ENCODE peak calls at places on chromosomes 3 and 15, in ten cellular contexts. One of them, this sample, is unnamed.

GRCh38 chr3:134364061-134364935 is 9.9 kb downstream of the AMOTL2 start:
- ATAC-seq in left cardiac atrium: peak; percentile 94
- ATAC-seq in right cardiac atrium: peak; percentile 93
- ATAC-seq in lower lobe of right lung: peak; percentile 97
- ATAC-seq in PC-3: peak; percentile 82
- ATAC-seq in aorta: peak; percentile 91
- ATAC-seq in activated naive CD8-positive, alpha-beta T cell treated with anti-CD3 and anti-CD28 coated beads, Interleukin-2, amount 50 U/mL, for 24 hours: no peak
- ATAC-seq in activated T-cell treated with anti-CD3 and anti-CD28 coated beads, Interleukin-2, amount 50 U/mL, for 72 hours: no peak
- ATAC-seq in activated B cell treated with CpG ODN at 0.5 μM for 24 hours: no peak
- ATAC-seq in omental fat pad: peak; percentile 92
- ATAC-seq in this sample: peak; percentile 87

GRCh38 chr3:189631373-189631408 is at the start of gene TP63:
- ATAC-seq in left cardiac atrium: no peak
- ATAC-seq in right cardiac atrium: no peak
- ATAC-seq in lower lobe of right lung: no peak
- ATAC-seq in PC-3: no peak
- ATAC-seq in aorta: no peak
- ATAC-seq in activated naive CD8-positive, alpha-beta T cell treated with anti-CD3 and anti-CD28 coated beads, Interleukin-2, amount 50 U/mL, for 24 hours: no peak
- ATAC-seq in activated T-cell treated with anti-CD3 and anti-CD28 coated beads, Interleukin-2, amount 50 U/mL, for 72 hours: no peak
- ATAC-seq in activated B cell treated with CpG ODN at 0.5 μM for 24 hours: no peak
- ATAC-seq in omental fat pad: no peak
- ATAC-seq in this sample: no peak

GRCh38 chr15:75452968-75453702 is 1.6 kb upstream of the SIN3A start:
- ATAC-seq in left cardiac atrium: no peak
- ATAC-seq in right cardiac atrium: no peak
- ATAC-seq in lower lobe of right lung: no peak
- ATAC-seq in PC-3: no peak
- ATAC-seq in aorta: no peak
- ATAC-seq in activated naive CD8-positive, alpha-beta T cell treated with anti-CD3 and anti-CD28 coated beads, Interleukin-2, amount 50 U/mL, for 24 hours: peak; percentile 4
- ATAC-seq in activated T-cell treated with anti-CD3 and anti-CD28 coated beads, Interleukin-2, amount 50 U/mL, for 72 hours: peak; percentile 3
- ATAC-seq in activated B cell treated with CpG ODN at 0.5 μM for 24 hours: no peak
- ATAC-seq in omental fat pad: no peak
- ATAC-seq in this sample: no peak

GRCh38 chr15:45586990-45587860 is at the start of gene BLOC1S6:
- ATAC-seq in left cardiac atrium: peak; percentile 92
- ATAC-seq in right cardiac atrium: peak; percentile 96
- ATAC-seq in lower lobe of right lung: peak; percentile 95
- ATAC-seq in PC-3: peak; percentile 76
- ATAC-seq in aorta: peak; percentile 96
- ATAC-seq in activated naive CD8-positive, alpha-beta T cell treated with anti-CD3 and anti-CD28 coated beads, Interleukin-2, amount 50 U/mL, for 24 hours: peak; percentile 90
- ATAC-seq in activated T-cell treated with anti-CD3 and anti-CD28 coated beads, Interleukin-2, amount 50 U/mL, for 72 hours: peak; percentile 91
- ATAC-seq in activated B cell treated with CpG ODN at 0.5 μM for 24 hours: peak; percentile 87
- ATAC-seq in omental fat pad: peak; percentile 85
- ATAC-seq in this sample: peak; percentile 89

GRCh38 chr3:12454076-12454807 is 30.0 kb upstream of the TSEN2 start:
- ATAC-seq in left cardiac atrium: no peak
- ATAC-seq in right cardiac atrium: no peak
- ATAC-seq in lower lobe of right lung: no peak
- ATAC-seq in PC-3: peak; percentile 74
- ATAC-seq in aorta: no peak
- ATAC-seq in activated naive CD8-positive, alpha-beta T cell treated with anti-CD3 and anti-CD28 coated beads, Interleukin-2, amount 50 U/mL, for 24 hours: peak; percentile 29
- ATAC-seq in activated T-cell treated with anti-CD3 and anti-CD28 coated beads, Interleukin-2, amount 50 U/mL, for 72 hours: peak; percentile 32
- ATAC-seq in activated B cell treated with CpG ODN at 0.5 μM for 24 hours: no peak
- ATAC-seq in omental fat pad: no peak
- ATAC-seq in this sample: no peak

GRCh38 chr3:43997788-43998373 is 243.8 kb upstream of the TOPAZ1 start:
- ATAC-seq in left cardiac atrium: no peak
- ATAC-seq in right cardiac atrium: no peak
- ATAC-seq in lower lobe of right lung: peak; percentile 1
- ATAC-seq in PC-3: no peak
- ATAC-seq in aorta: no peak
- ATAC-seq in activated naive CD8-positive, alpha-beta T cell treated with anti-CD3 and anti-CD28 coated beads, Interleukin-2, amount 50 U/mL, for 24 hours: no peak
- ATAC-seq in activated T-cell treated with anti-CD3 and anti-CD28 coated beads, Interleukin-2, amount 50 U/mL, for 72 hours: no peak
- ATAC-seq in activated B cell treated with CpG ODN at 0.5 μM for 24 hours: no peak
- ATAC-seq in omental fat pad: no peak
- ATAC-seq in this sample: no peak

GRCh38 chr3:45552031-45552772 is 42.3 kb upstream of the LIMD1 start:
- ATAC-seq in left cardiac atrium: no peak
- ATAC-seq in right cardiac atrium: no peak
- ATAC-seq in lower lobe of right lung: no peak
- ATAC-seq in PC-3: no peak
- ATAC-seq in aorta: no peak
- ATAC-seq in activated naive CD8-positive, alpha-beta T cell treated with anti-CD3 and anti-CD28 coated beads, Interleukin-2, amount 50 U/mL, for 24 hours: no peak
- ATAC-seq in activated T-cell treated with anti-CD3 and anti-CD28 coated beads, Interleukin-2, amount 50 U/mL, for 72 hours: no peak
- ATAC-seq in activated B cell treated with CpG ODN at 0.5 μM for 24 hours: no peak
- ATAC-seq in omental fat pad: no peak
- ATAC-seq in this sample: no peak

GRCh38 chr15:61315471-61315870 is 86.4 kb upstream of the RORA start:
- ATAC-seq in left cardiac atrium: no peak
- ATAC-seq in right cardiac atrium: no peak
- ATAC-seq in lower lobe of right lung: no peak
- ATAC-seq in PC-3: no peak
- ATAC-seq in aorta: no peak
- ATAC-seq in activated naive CD8-positive, alpha-beta T cell treated with anti-CD3 and anti-CD28 coated beads, Interleukin-2, amount 50 U/mL, for 24 hours: no peak
- ATAC-seq in activated T-cell treated with anti-CD3 and anti-CD28 coated beads, Interleukin-2, amount 50 U/mL, for 72 hours: no peak
- ATAC-seq in activated B cell treated with CpG ODN at 0.5 μM for 24 hours: no peak
- ATAC-seq in omental fat pad: no peak
- ATAC-seq in this sample: peak; percentile 86

GRCh38 chr3:11661052-11661656 is 17.4 kb upstream of the VGLL4 start:
- ATAC-seq in left cardiac atrium: no peak
- ATAC-seq in right cardiac atrium: peak; percentile 25
- ATAC-seq in lower lobe of right lung: no peak
- ATAC-seq in PC-3: peak; percentile 55
- ATAC-seq in aorta: no peak
- ATAC-seq in activated naive CD8-positive, alpha-beta T cell treated with anti-CD3 and anti-CD28 coated beads, Interleukin-2, amount 50 U/mL, for 24 hours: no peak
- ATAC-seq in activated T-cell treated with anti-CD3 and anti-CD28 coated beads, Interleukin-2, amount 50 U/mL, for 72 hours: no peak
- ATAC-seq in activated B cell treated with CpG ODN at 0.5 μM for 24 hours: no peak
- ATAC-seq in omental fat pad: no peak
- ATAC-seq in this sample: peak; percentile 65

GRCh38 chr3:15933439-15934144 is 135.8 kb upstream of the ANKRD28 start:
- ATAC-seq in left cardiac atrium: no peak
- ATAC-seq in right cardiac atrium: no peak
- ATAC-seq in lower lobe of right lung: no peak
- ATAC-seq in PC-3: no peak
- ATAC-seq in aorta: no peak
- ATAC-seq in activated naive CD8-positive, alpha-beta T cell treated with anti-CD3 and anti-CD28 coated beads, Interleukin-2, amount 50 U/mL, for 24 hours: no peak
- ATAC-seq in activated T-cell treated with anti-CD3 and anti-CD28 coated beads, Interleukin-2, amount 50 U/mL, for 72 hours: no peak
- ATAC-seq in activated B cell treated with CpG ODN at 0.5 μM for 24 hours: no peak
- ATAC-seq in omental fat pad: no peak
- ATAC-seq in this sample: no peak

GRCh38 chr3:50392101-50392715 is 32.9 kb upstream of the TMEM115 start:
- ATAC-seq in left cardiac atrium: peak; percentile 49
- ATAC-seq in right cardiac atrium: peak; percentile 38
- ATAC-seq in lower lobe of right lung: no peak
- ATAC-seq in PC-3: no peak
- ATAC-seq in aorta: no peak
- ATAC-seq in activated naive CD8-positive, alpha-beta T cell treated with anti-CD3 and anti-CD28 coated beads, Interleukin-2, amount 50 U/mL, for 24 hours: no peak
- ATAC-seq in activated T-cell treated with anti-CD3 and anti-CD28 coated beads, Interleukin-2, amount 50 U/mL, for 72 hours: no peak
- ATAC-seq in activated B cell treated with CpG ODN at 0.5 μM for 24 hours: no peak
- ATAC-seq in omental fat pad: no peak
- ATAC-seq in this sample: no peak

GRCh38 chr3:128550113-128550440 is 57.1 kb upstream of the GATA2 start:
- ATAC-seq in left cardiac atrium: no peak
- ATAC-seq in right cardiac atrium: no peak
- ATAC-seq in lower lobe of right lung: no peak
- ATAC-seq in PC-3: no peak
- ATAC-seq in aorta: no peak
- ATAC-seq in activated naive CD8-positive, alpha-beta T cell treated with anti-CD3 and anti-CD28 coated beads, Interleukin-2, amount 50 U/mL, for 24 hours: no peak
- ATAC-seq in activated T-cell treated with anti-CD3 and anti-CD28 coated beads, Interleukin-2, amount 50 U/mL, for 72 hours: no peak
- ATAC-seq in activated B cell treated with CpG ODN at 0.5 μM for 24 hours: no peak
- ATAC-seq in omental fat pad: no peak
- ATAC-seq in this sample: no peak

GRCh38 chr3:128323206-128324081 is 143.2 kb downstream of the DNAJB8 start:
- ATAC-seq in left cardiac atrium: no peak
- ATAC-seq in right cardiac atrium: no peak
- ATAC-seq in lower lobe of right lung: peak; percentile 57
- ATAC-seq in PC-3: peak; percentile 31
- ATAC-seq in aorta: no peak
- ATAC-seq in activated naive CD8-positive, alpha-beta T cell treated with anti-CD3 and anti-CD28 coated beads, Interleukin-2, amount 50 U/mL, for 24 hours: no peak
- ATAC-seq in activated T-cell treated with anti-CD3 and anti-CD28 coated beads, Interleukin-2, amount 50 U/mL, for 72 hours: no peak
- ATAC-seq in activated B cell treated with CpG ODN at 0.5 μM for 24 hours: no peak
- ATAC-seq in omental fat pad: no peak
- ATAC-seq in this sample: no peak

GRCh38 chr3:46970391-46971091 is 6.0 kb downstream of the CCDC12 start:
- ATAC-seq in left cardiac atrium: peak; percentile 91
- ATAC-seq in right cardiac atrium: peak; percentile 71
- ATAC-seq in lower lobe of right lung: peak; percentile 78
- ATAC-seq in PC-3: no peak
- ATAC-seq in aorta: no peak
- ATAC-seq in activated naive CD8-positive, alpha-beta T cell treated with anti-CD3 and anti-CD28 coated beads, Interleukin-2, amount 50 U/mL, for 24 hours: no peak
- ATAC-seq in activated T-cell treated with anti-CD3 and anti-CD28 coated beads, Interleukin-2, amount 50 U/mL, for 72 hours: no peak
- ATAC-seq in activated B cell treated with CpG ODN at 0.5 μM for 24 hours: no peak
- ATAC-seq in omental fat pad: peak; percentile 80
- ATAC-seq in this sample: peak; percentile 5

GRCh38 chr15:71718116-71718910 is 92.0 kb upstream of the NR2E3 start:
- ATAC-seq in left cardiac atrium: no peak
- ATAC-seq in right cardiac atrium: no peak
- ATAC-seq in lower lobe of right lung: no peak
- ATAC-seq in PC-3: no peak
- ATAC-seq in aorta: no peak
- ATAC-seq in activated naive CD8-positive, alpha-beta T cell treated with anti-CD3 and anti-CD28 coated beads, Interleukin-2, amount 50 U/mL, for 24 hours: no peak
- ATAC-seq in activated T-cell treated with anti-CD3 and anti-CD28 coated beads, Interleukin-2, amount 50 U/mL, for 72 hours: no peak
- ATAC-seq in activated B cell treated with CpG ODN at 0.5 μM for 24 hours: no peak
- ATAC-seq in omental fat pad: no peak
- ATAC-seq in this sample: no peak

GRCh38 chr3:106728315-106728821 is 648.9 kb upstream of the CCDC54 start:
- ATAC-seq in left cardiac atrium: peak; percentile 96
- ATAC-seq in right cardiac atrium: peak; percentile 69
- ATAC-seq in lower lobe of right lung: no peak
- ATAC-seq in PC-3: peak; percentile 98
- ATAC-seq in aorta: peak; percentile 66
- ATAC-seq in activated naive CD8-positive, alpha-beta T cell treated with anti-CD3 and anti-CD28 coated beads, Interleukin-2, amount 50 U/mL, for 24 hours: no peak
- ATAC-seq in activated T-cell treated with anti-CD3 and anti-CD28 coated beads, Interleukin-2, amount 50 U/mL, for 72 hours: no peak
- ATAC-seq in activated B cell treated with CpG ODN at 0.5 μM for 24 hours: no peak
- ATAC-seq in omental fat pad: peak; percentile 91
- ATAC-seq in this sample: peak; percentile 33

GRCh38 chr15:29050870-29051269 is 165.1 kb downstream of the APBA2 start:
- ATAC-seq in left cardiac atrium: no peak
- ATAC-seq in right cardiac atrium: peak; percentile 44
- ATAC-seq in lower lobe of right lung: peak; percentile 45
- ATAC-seq in PC-3: no peak
- ATAC-seq in aorta: no peak
- ATAC-seq in activated naive CD8-positive, alpha-beta T cell treated with anti-CD3 and anti-CD28 coated beads, Interleukin-2, amount 50 U/mL, for 24 hours: peak; percentile 84
- ATAC-seq in activated T-cell treated with anti-CD3 and anti-CD28 coated beads, Interleukin-2, amount 50 U/mL, for 72 hours: peak; percentile 98
- ATAC-seq in activated B cell treated with CpG ODN at 0.5 μM for 24 hours: no peak
- ATAC-seq in omental fat pad: no peak
- ATAC-seq in this sample: no peak

GRCh38 chr3:16917256-16917935 is 32.6 kb downstream of the PLCL2 start:
- ATAC-seq in left cardiac atrium: peak; percentile 93
- ATAC-seq in right cardiac atrium: peak; percentile 77
- ATAC-seq in lower lobe of right lung: no peak
- ATAC-seq in PC-3: peak; percentile 79
- ATAC-seq in aorta: no peak
- ATAC-seq in activated naive CD8-positive, alpha-beta T cell treated with anti-CD3 and anti-CD28 coated beads, Interleukin-2, amount 50 U/mL, for 24 hours: peak; percentile 88
- ATAC-seq in activated T-cell treated with anti-CD3 and anti-CD28 coated beads, Interleukin-2, amount 50 U/mL, for 72 hours: peak; percentile 88
- ATAC-seq in activated B cell treated with CpG ODN at 0.5 μM for 24 hours: peak; percentile 50
- ATAC-seq in omental fat pad: no peak
- ATAC-seq in this sample: no peak

GRCh38 chr15:74964794-74965193 is 8.2 kb upstream of the RPP25 start:
- ATAC-seq in left cardiac atrium: peak; percentile 30
- ATAC-seq in right cardiac atrium: peak; percentile 48
- ATAC-seq in lower lobe of right lung: no peak
- ATAC-seq in PC-3: peak; percentile 66
- ATAC-seq in aorta: no peak
- ATAC-seq in activated naive CD8-positive, alpha-beta T cell treated with anti-CD3 and anti-CD28 coated beads, Interleukin-2, amount 50 U/mL, for 24 hours: no peak
- ATAC-seq in activated T-cell treated with anti-CD3 and anti-CD28 coated beads, Interleukin-2, amount 50 U/mL, for 72 hours: no peak
- ATAC-seq in activated B cell treated with CpG ODN at 0.5 μM for 24 hours: no peak
- ATAC-seq in omental fat pad: no peak
- ATAC-seq in this sample: no peak

GRCh38 chr3:102059145-102059943 is 210.0 kb downstream of the NFKBIZ start:
- ATAC-seq in left cardiac atrium: no peak
- ATAC-seq in right cardiac atrium: no peak
- ATAC-seq in lower lobe of right lung: no peak
- ATAC-seq in PC-3: no peak
- ATAC-seq in aorta: no peak
- ATAC-seq in activated naive CD8-positive, alpha-beta T cell treated with anti-CD3 and anti-CD28 coated beads, Interleukin-2, amount 50 U/mL, for 24 hours: no peak
- ATAC-seq in activated T-cell treated with anti-CD3 and anti-CD28 coated beads, Interleukin-2, amount 50 U/mL, for 72 hours: no peak
- ATAC-seq in activated B cell treated with CpG ODN at 0.5 μM for 24 hours: peak; percentile 64
- ATAC-seq in omental fat pad: no peak
- ATAC-seq in this sample: no peak

GRCh38 chr3:64827391-64827790 is 139.6 kb upstream of the ADAMTS9 start:
- ATAC-seq in left cardiac atrium: no peak
- ATAC-seq in right cardiac atrium: no peak
- ATAC-seq in lower lobe of right lung: no peak
- ATAC-seq in PC-3: no peak
- ATAC-seq in aorta: no peak
- ATAC-seq in activated naive CD8-positive, alpha-beta T cell treated with anti-CD3 and anti-CD28 coated beads, Interleukin-2, amount 50 U/mL, for 24 hours: no peak
- ATAC-seq in activated T-cell treated with anti-CD3 and anti-CD28 coated beads, Interleukin-2, amount 50 U/mL, for 72 hours: no peak
- ATAC-seq in activated B cell treated with CpG ODN at 0.5 μM for 24 hours: no peak
- ATAC-seq in omental fat pad: no peak
- ATAC-seq in this sample: no peak

GRCh38 chr3:123076496-123077418 is 9.9 kb downstream of the PDIA5 start:
- ATAC-seq in left cardiac atrium: peak; percentile 38
- ATAC-seq in right cardiac atrium: peak; percentile 67
- ATAC-seq in lower lobe of right lung: peak; percentile 64
- ATAC-seq in PC-3: no peak
- ATAC-seq in aorta: peak; percentile 35
- ATAC-seq in activated naive CD8-positive, alpha-beta T cell treated with anti-CD3 and anti-CD28 coated beads, Interleukin-2, amount 50 U/mL, for 24 hours: no peak
- ATAC-seq in activated T-cell treated with anti-CD3 and anti-CD28 coated beads, Interleukin-2, amount 50 U/mL, for 72 hours: no peak
- ATAC-seq in activated B cell treated with CpG ODN at 0.5 μM for 24 hours: no peak
- ATAC-seq in omental fat pad: peak; percentile 54
- ATAC-seq in this sample: peak; percentile 54

GRCh38 chr3:151182349-151183079 is 20.5 kb downstream of the GPR171 start:
- ATAC-seq in left cardiac atrium: no peak
- ATAC-seq in right cardiac atrium: no peak
- ATAC-seq in lower lobe of right lung: no peak
- ATAC-seq in PC-3: no peak
- ATAC-seq in aorta: no peak
- ATAC-seq in activated naive CD8-positive, alpha-beta T cell treated with anti-CD3 and anti-CD28 coated beads, Interleukin-2, amount 50 U/mL, for 24 hours: no peak
- ATAC-seq in activated T-cell treated with anti-CD3 and anti-CD28 coated beads, Interleukin-2, amount 50 U/mL, for 72 hours: no peak
- ATAC-seq in activated B cell treated with CpG ODN at 0.5 μM for 24 hours: no peak
- ATAC-seq in omental fat pad: no peak
- ATAC-seq in this sample: no peak

GRCh38 chr3:140265269-140265668 is 330.3 kb downstream of the CLSTN2 start:
- ATAC-seq in left cardiac atrium: peak; percentile 50
- ATAC-seq in right cardiac atrium: no peak
- ATAC-seq in lower lobe of right lung: no peak
- ATAC-seq in PC-3: no peak
- ATAC-seq in aorta: no peak
- ATAC-seq in activated naive CD8-positive, alpha-beta T cell treated with anti-CD3 and anti-CD28 coated beads, Interleukin-2, amount 50 U/mL, for 24 hours: no peak
- ATAC-seq in activated T-cell treated with anti-CD3 and anti-CD28 coated beads, Interleukin-2, amount 50 U/mL, for 72 hours: no peak
- ATAC-seq in activated B cell treated with CpG ODN at 0.5 μM for 24 hours: no peak
- ATAC-seq in omental fat pad: no peak
- ATAC-seq in this sample: no peak

GRCh38 chr15:38378162-38378560 is 75.8 kb upstream of the FAM98B start:
- ATAC-seq in left cardiac atrium: peak; percentile 82
- ATAC-seq in right cardiac atrium: peak; percentile 78
- ATAC-seq in lower lobe of right lung: peak; percentile 42
- ATAC-seq in PC-3: no peak
- ATAC-seq in aorta: peak; percentile 65
- ATAC-seq in activated naive CD8-positive, alpha-beta T cell treated with anti-CD3 and anti-CD28 coated beads, Interleukin-2, amount 50 U/mL, for 24 hours: no peak
- ATAC-seq in activated T-cell treated with anti-CD3 and anti-CD28 coated beads, Interleukin-2, amount 50 U/mL, for 72 hours: no peak
- ATAC-seq in activated B cell treated with CpG ODN at 0.5 μM for 24 hours: no peak
- ATAC-seq in omental fat pad: peak; percentile 57
- ATAC-seq in this sample: no peak

GRCh38 chr3:44729384-44729910 is at the start of gene ZNF501:
- ATAC-seq in left cardiac atrium: peak; percentile 100
- ATAC-seq in right cardiac atrium: peak; percentile 100
- ATAC-seq in lower lobe of right lung: peak; percentile 100
- ATAC-seq in PC-3: no peak
- ATAC-seq in aorta: peak; percentile 98
- ATAC-seq in activated naive CD8-positive, alpha-beta T cell treated with anti-CD3 and anti-CD28 coated beads, Interleukin-2, amount 50 U/mL, for 24 hours: peak; percentile 98
- ATAC-seq in activated T-cell treated with anti-CD3 and anti-CD28 coated beads, Interleukin-2, amount 50 U/mL, for 72 hours: peak; percentile 99
- ATAC-seq in activated B cell treated with CpG ODN at 0.5 μM for 24 hours: peak; percentile 98
- ATAC-seq in omental fat pad: peak; percentile 99
- ATAC-seq in this sample: peak; percentile 100

GRCh38 chr3:30672959-30673358 is 66.6 kb downstream of the TGFBR2 start:
- ATAC-seq in left cardiac atrium: peak; percentile 68
- ATAC-seq in right cardiac atrium: peak; percentile 72
- ATAC-seq in lower lobe of right lung: peak; percentile 47
- ATAC-seq in PC-3: no peak
- ATAC-seq in aorta: peak; percentile 55
- ATAC-seq in activated naive CD8-positive, alpha-beta T cell treated with anti-CD3 and anti-CD28 coated beads, Interleukin-2, amount 50 U/mL, for 24 hours: no peak
- ATAC-seq in activated T-cell treated with anti-CD3 and anti-CD28 coated beads, Interleukin-2, amount 50 U/mL, for 72 hours: no peak
- ATAC-seq in activated B cell treated with CpG ODN at 0.5 μM for 24 hours: no peak
- ATAC-seq in omental fat pad: peak; percentile 52
- ATAC-seq in this sample: no peak

GRCh38 chr3:72128906-72129305 is 344.0 kb upstream of the PROK2 start:
- ATAC-seq in left cardiac atrium: no peak
- ATAC-seq in right cardiac atrium: no peak
- ATAC-seq in lower lobe of right lung: no peak
- ATAC-seq in PC-3: no peak
- ATAC-seq in aorta: no peak
- ATAC-seq in activated naive CD8-positive, alpha-beta T cell treated with anti-CD3 and anti-CD28 coated beads, Interleukin-2, amount 50 U/mL, for 24 hours: no peak
- ATAC-seq in activated T-cell treated with anti-CD3 and anti-CD28 coated beads, Interleukin-2, amount 50 U/mL, for 72 hours: no peak
- ATAC-seq in activated B cell treated with CpG ODN at 0.5 μM for 24 hours: no peak
- ATAC-seq in omental fat pad: no peak
- ATAC-seq in this sample: no peak